ENCODE peak calls at places on chromosomes 16 and 17, in four cellular contexts. L, E, X and V are unnamed samples.

GRCh38 chr17:79814966-79815835 is 18.3 kb upstream of the CBX8 start:
- DNase-seq in L (no peak), E (peak; percentile 36), X (no peak), V (no peak)

GRCh38 chr16:28321700-28322411 is 29.5 kb downstream of the SBK1 start:
- DNase-seq in L (no peak), E (peak; percentile 7), X (peak; percentile 31), V (peak; percentile 68)

GRCh38 chr16:66720766-66721165 is 24.2 kb upstream of the CMTM4 start:
- DNase-seq in L (no peak), E (no peak), X (no peak), V (no peak)

GRCh38 chr16:7257026-7257425 is 75.6 kb upstream of the RBFOX1 start:
- DNase-seq in L (no peak), E (no peak), X (no peak), V (no peak)

GRCh38 chr17:83177611-83178532 is 98.5 kb downstream of the METRNL start:
- DNase-seq in L (no peak), E (no peak), X (no peak), V (no peak)

GRCh38 chr16:29775742-29776408 is 2.2 kb upstream of the ZG16 start:
- DNase-seq in L (no peak), E (no peak), X (no peak), V (peak; percentile 23)

GRCh38 chr16:87337247-87337646 is 20.1 kb upstream of the C16orf95 start:
- DNase-seq in L (no peak), E (no peak), X (no peak), V (no peak)

GRCh38 chr17:68707032-68707431 is 105.9 kb upstream of the FAM20A start:
- DNase-seq in L (peak; percentile 82), E (peak; percentile 86), X (no peak), V (peak; percentile 16)

GRCh38 chr16:89323120-89323960 is 105.8 kb downstream of the ZNF778 start:
- DNase-seq in L (no peak), E (no peak), X (no peak), V (no peak)

GRCh38 chr16:2039286-2040030 is 8.2 kb downstream of the NTHL1 start:
- DNase-seq in L (no peak), E (peak; percentile 96), X (no peak), V (peak; percentile 98)

GRCh38 chr16:886802-887731 is 83.7 kb downstream of the LMF1 start:
- DNase-seq in L (no peak), E (no peak), X (peak; percentile 16), V (no peak)